ENCODE peak calls at places on chromosomes 6 and 20, in five cellular contexts. R, M, E, C and U are unnamed samples.

GRCh38 chr20:9555781-9556180 is 41.4 kb downstream of the LAMP5 start:
- DNase-seq in R (no peak), E (no peak), C (no peak), M (peak; percentile 38), U (no peak)

GRCh38 chr6:41155132-41155805 is 1.1 kb upstream of the TREML1 start:
- DNase-seq in C (no peak), E (no peak), R (no peak), M (no peak), U (no peak)

GRCh38 chr6:24932832-24933231 is 2.9 kb downstream of the RIPOR2 start:
- DNase-seq in E (no peak), M (no peak), R (no peak), C (no peak), U (no peak)

GRCh38 chr20:48411906-48412305 is 415.9 kb downstream of the PREX1 start:
- DNase-seq in R (no peak), E (no peak), C (no peak), M (no peak), U (no peak)

GRCh38 chr6:133991096-133991593 is 38.1 kb downstream of the TBPL1 start:
- DNase-seq in C (no peak), M (no peak), R (no peak), E (no peak), U (no peak)

GRCh38 chr20:39108746-39109145 is 146.6 kb downstream of the DHX35 start:
- DNase-seq in M (peak; percentile 54), R (no peak), C (no peak), E (no peak), U (no peak)

GRCh38 chr20:33679758-33680485 is 5.7 kb upstream of the NECAB3 start:
- DNase-seq in E (peak; percentile 78), C (no peak), R (no peak), M (no peak), U (no peak)

GRCh38 chr6:5695260-5696245 is 311.2 kb downstream of the NRN1 start:
- DNase-seq in R (no peak), E (no peak), C (no peak), M (no peak), U (no peak)

GRCh38 chr6:967666-968065 is 274.7 kb upstream of the EXOC2 start:
- DNase-seq in C (no peak), R (no peak), M (no peak), E (no peak), U (no peak)

GRCh38 chr6:132683543-132683942 is 24.6 kb upstream of the TAAR1 start:
- DNase-seq in C (no peak), R (no peak), E (no peak), M (no peak), U (no peak)

GRCh38 chr6:113530769-113531168 is 326.4 kb upstream of the MARCKS start:
- DNase-seq in E (no peak), R (no peak), C (no peak), M (no peak), U (no peak)

GRCh38 chr6:157187182-157188093 is 135.9 kb downstream of the TMEM242 start:
- DNase-seq in E (no peak), M (no peak), R (no peak), C (no peak), U (no peak)

GRCh38 chr20:17841751-17842191 is 126.8 kb downstream of the SNX5 start:
- DNase-seq in C (no peak), R (no peak), E (no peak), M (peak; percentile 49), U (no peak)

GRCh38 chr20:51446656-51447055 is 95.9 kb downstream of the NFATC2 start:
- DNase-seq in M (peak; percentile 44), E (no peak), R (peak; percentile 94), C (no peak), U (no peak)

GRCh38 chr6:35310265-35310831 is 12.7 kb downstream of the DEF6 start:
- DNase-seq in R (no peak), E (no peak), M (no peak), C (no peak), U (peak; percentile 55)

GRCh38 chr6:79512014-79512413 is 25.2 kb downstream of the LCA5 start:
- DNase-seq in E (no peak), M (no peak), C (no peak), R (no peak), U (no peak)

GRCh38 chr6:166952122-166952521 is 4.2 kb downstream of the RNASET2 start:
- DNase-seq in R (no peak), M (no peak), C (no peak), E (no peak), U (no peak)

GRCh38 chr20:63268256-63268655 is 4.4 kb upstream of the ARFGAP1 start:
- DNase-seq in R (no peak), E (no peak), C (no peak), M (no peak), U (no peak)

GRCh38 chr6:22327881-22328280 is 31.0 kb upstream of the PRL start:
- DNase-seq in C (no peak), M (no peak), R (no peak), E (no peak), U (no peak)

GRCh38 chr6:80543598-80544181 is 437.2 kb downstream of the BCKDHB start:
- DNase-seq in M (no peak), E (no peak), C (no peak), R (no peak), U (no peak)

GRCh38 chr20:32368930-32369329 is 10.8 kb downstream of the ASXL1 start:
- DNase-seq in M (no peak), R (no peak), C (no peak), E (no peak), U (no peak)

GRCh38 chr6:79671605-79672266 is 40.6 kb downstream of the SH3BGRL2 start:
- DNase-seq in M (peak; percentile 17), R (no peak), E (no peak), C (peak; percentile 86), U (no peak)

GRCh38 chr6:103081126-103081525 is 1687.6 kb downstream of the GRIK2 start:
- DNase-seq in R (no peak), M (no peak), E (no peak), C (no peak), U (no peak)

GRCh38 chr6:109783245-109783990 is 92.3 kb downstream of the FIG4 start:
- DNase-seq in R (no peak), C (no peak), M (no peak), E (no peak), U (no peak)

GRCh38 chr20:24667689-24668383 is 198.4 kb downstream of the SYNDIG1 start:
- DNase-seq in M (no peak), R (no peak), E (no peak), C (no peak), U (no peak)

GRCh38 chr6:3773696-3774298 is 22.3 kb upstream of the PXDC1 start:
- DNase-seq in M (peak; percentile 80), R (no peak), E (no peak), C (no peak), U (no peak)

GRCh38 chr20:37259031-37259430 is 2.6 kb downstream of the GHRH start:
- DNase-seq in R (no peak), C (no peak), E (no peak), M (no peak), U (no peak)

GRCh38 chr6:33410711-33411631 is at the start of gene PHF1:
- DNase-seq in E (no peak), C (no peak), M (peak; percentile 83), R (peak; percentile 56), U (peak; percentile 86)

GRCh38 chr20:19761853-19762252 is 3.8 kb downstream of the RIN2 start:
- DNase-seq in C (no peak), R (no peak), E (no peak), M (no peak), U (peak; percentile 24)

GRCh38 chr6:160102956-160103824 is 18.4 kb upstream of the SLC22A1 start:
- DNase-seq in R (peak; percentile 27), M (no peak), E (no peak), C (peak; percentile 46), U (no peak)

GRCh38 chr6:151179321-151179720 is 60.4 kb upstream of the AKAP12 start:
- DNase-seq in M (no peak), R (no peak), E (no peak), C (no peak), U (no peak)

GRCh38 chr6:17965397-17965796 is 22.0 kb downstream of the KIF13A start:
- DNase-seq in M (no peak), C (no peak), R (no peak), E (no peak), U (no peak)

GRCh38 chr6:11064836-11065235 is 20.7 kb upstream of the ELOVL2 start:
- DNase-seq in C (no peak), R (no peak), M (no peak), E (no peak), U (no peak)

GRCh38 chr6:161498359-161498758 is 224.5 kb upstream of the AGPAT4 start:
- DNase-seq in M (peak; percentile 15), R (peak; percentile 18), C (no peak), E (no peak), U (no peak)
- TF ChIP-seq CTCF in M (no peak), R (peak; percentile 48), C (no peak), E (peak; percentile 10), U (no peak)

GRCh38 chr6:7719364-7719763 is 6.5 kb upstream of the BMP6 start:
- DNase-seq in C (no peak), R (no peak), M (no peak), E (no peak), U (no peak)

GRCh38 chr6:7723554-7723953 is 2.3 kb upstream of the BMP6 start:
- DNase-seq in C (no peak), E (no peak), M (no peak), R (no peak), U (no peak)

GRCh38 chr6:7723041-7723447 is 2.9 kb upstream of the BMP6 start:
- DNase-seq in M (peak; percentile 85), R (peak; percentile 39), C (peak; percentile 76), E (peak; percentile 34), U (no peak)

GRCh38 chr6:7720346-7720745 is 5.6 kb upstream of the BMP6 start:
- DNase-seq in E (no peak), R (no peak), C (no peak), M (no peak), U (no peak)

DNA sequence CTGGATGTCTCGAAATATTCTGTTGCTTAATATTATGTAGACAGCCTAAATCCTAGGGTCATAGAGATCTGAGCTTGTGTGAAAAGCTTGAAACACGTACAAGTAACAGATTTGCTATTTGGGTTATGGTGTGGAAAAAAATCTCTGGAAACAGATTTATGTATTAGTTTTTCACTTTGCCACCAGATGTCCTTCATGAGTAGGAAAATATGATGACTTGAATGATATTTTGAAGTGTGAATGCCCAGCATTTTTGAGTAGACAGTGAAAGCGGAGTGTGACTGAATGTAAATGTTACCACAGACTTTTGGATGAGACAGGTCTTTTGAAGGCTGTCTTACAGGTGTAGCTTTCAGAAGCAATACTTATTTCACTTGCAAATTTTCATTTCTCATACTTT is 4.2 kb upstream of the BMP6 start:
- DNase-seq in C (no peak), M (no peak), R (peak; percentile 22), E (no peak), U (no peak)
- TF ChIP-seq CTCF in C (peak; percentile 39), M (peak; percentile 13), R (peak; percentile 53), E (peak; percentile 12), U (no peak)

GRCh38 chr20:34824861-34825529 is 456 bp downstream of the NCOA6 start:
- DNase-seq in M (peak; percentile 62), R (peak; percentile 40), C (peak; percentile 87), E (peak; percentile 80), U (peak; percentile 79)
- TF ChIP-seq CTCF in M (no peak), R (no peak), C (no peak), E (no peak), U (no peak)

DNA sequence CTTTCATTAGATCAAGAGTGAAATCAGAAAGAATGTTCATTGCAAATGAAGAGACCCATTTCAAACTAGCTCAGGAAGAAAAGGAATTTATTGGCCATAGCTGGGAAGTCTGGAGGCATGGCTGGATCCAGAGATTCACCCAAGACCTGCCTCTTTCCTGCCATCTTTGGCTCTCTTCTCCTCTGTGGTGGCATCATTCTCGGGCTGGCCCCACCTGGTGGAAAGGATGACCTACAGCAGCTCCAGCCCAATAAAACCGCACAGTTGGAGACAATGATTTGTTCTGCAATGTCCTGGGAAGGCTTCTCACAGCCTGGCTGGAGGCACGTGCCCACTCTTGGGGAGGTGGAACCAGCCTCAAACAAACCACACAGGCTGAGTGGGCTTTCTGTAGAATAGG is 18.1 kb upstream of the FERMT1 start:
- DNase-seq in E (no peak), R (no peak), M (no peak), C (no peak), U (no peak)
- TF ChIP-seq CTCF in E (peak; percentile 43), R (no peak), M (no peak), C (no peak), U (no peak)